ENCODE peak calls at places on chromosomes 7 and 10, in nine cellular contexts. G is left cardiac atrium, J is ureter, T is T-helper 1 cell, S is GM12891, E is IMR-90, V is Kasumi-1, C is mammary epithelial cell, H is fibroblast of lung. I is an unnamed sample.

GRCh38 chr10:120429395-120429794 is 27.6 kb upstream of the PLPP4 start:
- DNase-seq in T (no peak), H (peak; percentile 91), G (no peak), C (no peak), S (no peak), V (no peak), E (no peak), J (no peak), I (no peak)

GRCh38 chr10:102696736-102697135 is 17.5 kb downstream of the ARL3 start:
- DNase-seq in S (no peak), G (no peak), J (no peak), T (no peak), H (no peak), E (no peak), C (peak; percentile 55), V (no peak), I (no peak)

GRCh38 chr7:141974831-141975230 is 1.3 kb upstream of the TAS2R38 start:
- DNase-seq in V (peak; percentile 36), T (no peak), S (no peak), H (no peak), E (no peak), C (peak; percentile 37), J (no peak), G (no peak), I (no peak)

GRCh38 chr10:53699231-53699630 is 926.6 kb upstream of the MBL2 start:
- DNase-seq in G (no peak), C (no peak), T (no peak), E (no peak), S (no peak), H (no peak), V (no peak), J (no peak), I (no peak)

GRCh38 chr10:79268717-79269116 is 78.6 kb upstream of the PPIF start:
- DNase-seq in G (no peak), S (no peak), C (no peak), E (no peak), V (peak; percentile 21), T (no peak), J (no peak), H (no peak), I (peak; percentile 86)

GRCh38 chr7:40551685-40552576 is 417.1 kb downstream of the SUGCT start:
- DNase-seq in J (no peak), V (peak; percentile 99), T (peak; percentile 2), G (no peak), S (no peak), H (peak; percentile 86), C (peak; percentile 76), E (peak; percentile 88), I (peak; percentile 89)

GRCh38 chr7:96218844-96219243 is 103.1 kb downstream of the SLC25A13 start:
- DNase-seq in E (no peak), C (no peak), V (no peak), G (no peak), T (no peak), S (no peak), H (no peak), J (no peak), I (no peak)

GRCh38 chr7:149625339-149625946 is 127.8 kb upstream of the ZNF746 start:
- DNase-seq in E (peak; percentile 54), H (peak; percentile 50), T (peak; percentile 52), J (peak; percentile 63), C (peak; percentile 32), G (peak; percentile 66), V (peak; percentile 68), S (peak; percentile 50), I (peak; percentile 44)

GRCh38 chr7:41688012-41688625 is 14.8 kb downstream of the INHBA start:
- DNase-seq in T (no peak), C (no peak), V (no peak), S (no peak), G (no peak), J (no peak), H (peak; percentile 71), E (peak; percentile 68), I (peak; percentile 45)

GRCh38 chr7:38123494-38123893 is 54.6 kb upstream of the STARD3NL start:
- DNase-seq in V (no peak), J (no peak), G (no peak), T (no peak), C (no peak), E (no peak), H (no peak), S (no peak), I (no peak)

GRCh38 chr7:150524018-150524417 is 9.3 kb downstream of the GIMAP7 start:
- DNase-seq in V (no peak), J (no peak), S (no peak), H (no peak), E (no peak), T (no peak), C (no peak), G (no peak), I (no peak)

GRCh38 chr7:154770962-154771361 is 232.0 kb downstream of the PAXIP1 start:
- DNase-seq in E (no peak), T (no peak), V (no peak), H (no peak), J (no peak), C (no peak), G (no peak), S (no peak), I (peak; percentile 64)

GRCh38 chr7:134153493-134154093 is 26.5 kb downstream of the LRGUK start:
- DNase-seq in G (no peak), S (no peak), C (no peak), H (peak; percentile 7), J (no peak), E (no peak), V (no peak), T (no peak), I (no peak)

GRCh38 chr10:63783882-63784281 is 262.7 kb downstream of the REEP3 start:
- DNase-seq in C (no peak), V (no peak), S (no peak), E (no peak), J (no peak), T (no peak), G (no peak), H (no peak), I (no peak)

GRCh38 chr7:84025332-84025927 is 169.2 kb downstream of the SEMA3A start:
- DNase-seq in H (peak; percentile 99), J (no peak), E (peak; percentile 94), C (peak; percentile 89), S (no peak), T (no peak), V (no peak), G (peak; percentile 21), I (peak; percentile 87)

GRCh38 chr7:55490099-55490498 is 82.2 kb downstream of the VOPP1 start:
- DNase-seq in J (no peak), V (no peak), E (no peak), H (no peak), G (no peak), S (no peak), T (no peak), C (no peak), I (no peak)

GRCh38 chr10:103053659-103054581 is 135.8 kb downstream of the CNNM2 start:
- DNase-seq in H (peak; percentile 82), S (no peak), J (peak; percentile 70), G (peak; percentile 63), V (peak; percentile 20), C (peak; percentile 68), T (peak; percentile 71), E (peak; percentile 88), I (no peak)

GRCh38 chr10:109895095-109895818 is 28.1 kb downstream of the XPNPEP1 start:
- DNase-seq in E (peak; percentile 60), T (no peak), H (peak; percentile 94), J (no peak), C (no peak), G (peak; percentile 82), V (no peak), S (no peak), I (no peak)

GRCh38 chr10:86439544-86439943 is 72.9 kb upstream of the GRID1 start:
- DNase-seq in G (peak; percentile 66), H (peak; percentile 93), E (peak; percentile 97), T (no peak), C (peak; percentile 26), V (peak; percentile 60), J (peak; percentile 70), S (no peak), I (peak; percentile 67)

GRCh38 chr7:155481764-155482163 is 23.8 kb downstream of the EN2 start:
- DNase-seq in C (no peak), V (no peak), G (no peak), S (no peak), T (no peak), H (no peak), J (no peak), E (no peak), I (no peak)

GRCh38 chr10:79249156-79250121 is 97.8 kb upstream of the PPIF start:
- DNase-seq in S (no peak), J (no peak), E (no peak), T (peak; percentile 78), H (no peak), V (no peak), C (no peak), G (no peak), I (no peak)

GRCh38 chr7:10889266-10889898 is 84.3 kb upstream of the PHF14 start:
- DNase-seq in H (peak; percentile 56), J (no peak), E (peak; percentile 51), V (peak; percentile 54), G (peak; percentile 33), C (peak; percentile 24), T (peak; percentile 38), S (peak; percentile 46), I (peak; percentile 39)

GRCh38 chr10:31554556-31554955 is 235.5 kb downstream of the ZEB1 start:
- DNase-seq in G (no peak), J (no peak), H (peak; percentile 92), T (no peak), S (no peak), C (peak; percentile 75), V (no peak), E (peak; percentile 85), I (peak; percentile 78)

GRCh38 chr10:129935861-129936140 is 28.3 kb downstream of the EBF3 start:
- DNase-seq in J (no peak), H (no peak), T (no peak), V (no peak), S (no peak), G (no peak), E (no peak), C (no peak), I (no peak)

GRCh38 chr10:98587156-98587555 is 140.4 kb upstream of the HPS1 start:
- DNase-seq in J (no peak), C (peak; percentile 68), G (no peak), V (no peak), S (no peak), E (no peak), T (no peak), H (no peak), I (peak; percentile 24)

GRCh38 chr7:6640246-6640721 is 3.2 kb downstream of the ZNF316 start:
- DNase-seq in C (no peak), E (peak; percentile 31), G (peak; percentile 67), J (no peak), H (peak; percentile 29), V (peak; percentile 28), S (no peak), T (no peak), I (no peak)

GRCh38 chr10:17454181-17454800 is at the start of gene ST8SIA6:
- DNase-seq in H (peak; percentile 65), C (peak; percentile 42), S (peak; percentile 65), G (peak; percentile 61), V (peak; percentile 38), T (peak; percentile 72), E (peak; percentile 47), J (peak; percentile 51), I (peak; percentile 13)

GRCh38 chr10:132434405-132435005 is 37.5 kb downstream of the PWWP2B start:
- DNase-seq in J (no peak), G (peak; percentile 74), E (no peak), H (no peak), T (peak; percentile 57), C (no peak), V (peak; percentile 82), S (no peak), I (no peak)

GRCh38 chr7:30788640-30789333 is 17.6 kb downstream of the MINDY4 start:
- DNase-seq in V (no peak), S (no peak), J (no peak), C (no peak), E (no peak), G (no peak), T (no peak), H (no peak), I (no peak)

GRCh38 chr10:132616170-132616994 is 78.8 kb downstream of the INPP5A start:
- DNase-seq in G (no peak), H (no peak), E (no peak), C (no peak), T (peak; percentile 82), S (no peak), J (no peak), V (no peak), I (no peak)

GRCh38 chr10:114821293-114821914 is at the start of gene FHIP2A:
- DNase-seq in V (peak; percentile 64), C (peak; percentile 52), T (peak; percentile 74), J (peak; percentile 78), S (peak; percentile 76), G (peak; percentile 82), E (peak; percentile 66), H (peak; percentile 68), I (peak; percentile 54)